ENCODE peak calls at places on chromosomes 4 and X, in nine cellular contexts. Z, T, S, G, X, F, N, A and C are unnamed samples.

GRCh38 chr4:25750874-25751273 is 95.2 kb downstream of the SLC34A2 start:
- DNase-seq in A (no peak), F (no peak), G (no peak), Z (no peak), N (no peak), S (no peak), T (no peak), X (no peak), C (no peak)

GRCh38 chrX:153844509-153845082 is 14.3 kb upstream of the PDZD4 start:
- DNase-seq in F (peak; percentile 81), N (no peak), X (no peak), S (no peak), T (no peak), G (no peak), Z (no peak), A (no peak), C (no peak)

GRCh38 chr4:10083861-10084641 is 32.5 kb downstream of the WDR1 start:
- DNase-seq in S (no peak), X (no peak), G (no peak), F (no peak), A (no peak), T (no peak), N (no peak), Z (no peak), C (no peak)

GRCh38 chrX:18676470-18676869 is 4.6 kb upstream of the RS1 start:
- DNase-seq in Z (no peak), T (no peak), F (peak; percentile 47), G (peak; percentile 44), A (no peak), S (no peak), X (no peak), N (no peak), C (no peak)

GRCh38 chr4:124092101-124093057 is 620.2 kb downstream of the ANKRD50 start:
- DNase-seq in F (no peak), T (no peak), N (no peak), A (no peak), Z (no peak), S (no peak), X (peak; percentile 53), G (no peak), C (no peak)

GRCh38 chr4:181162266-181163063 is 1080.7 kb upstream of the TENM3 start:
- DNase-seq in S (no peak), X (no peak), N (no peak), A (no peak), F (no peak), G (no peak), T (no peak), Z (no peak), C (no peak)

GRCh38 chrX:31199051-31199769 is 127.4 kb upstream of the FTHL17 start:
- DNase-seq in S (no peak), F (no peak), A (peak; percentile 58), X (no peak), G (no peak), Z (no peak), T (no peak), N (peak; percentile 23), C (no peak)

GRCh38 chrX:54483946-54484345 is 12.1 kb downstream of the FGD1 start:
- DNase-seq in X (no peak), F (no peak), Z (no peak), G (no peak), N (no peak), S (no peak), A (no peak), T (no peak), C (no peak)

GRCh38 chr4:128471576-128471975 is 184.0 kb upstream of the PGRMC2 start:
- DNase-seq in A (no peak), X (no peak), T (no peak), Z (no peak), N (no peak), S (no peak), F (no peak), G (no peak), C (peak; percentile 95)

GRCh38 chr4:94978904-94979303 is 221.1 kb downstream of the BMPR1B start:
- DNase-seq in N (no peak), G (no peak), Z (no peak), F (no peak), X (no peak), T (no peak), A (no peak), S (no peak), C (no peak)

GRCh38 chrX:1537031-1537715 is at the start of gene P2RY8:
- DNase-seq in Z (peak; percentile 11), N (peak; percentile 95), T (peak; percentile 87), F (no peak), X (no peak), S (no peak), A (peak; percentile 45), G (no peak), C (peak; percentile 87)

GRCh38 chr4:89283226-89283974 is 24.2 kb downstream of the GPRIN3 start:
- DNase-seq in G (no peak), A (no peak), T (peak; percentile 75), F (no peak), S (no peak), X (no peak), Z (no peak), N (peak; percentile 25), C (no peak)

GRCh38 chr4:184267206-184267608 is 49.5 kb upstream of the ENPP6 start:
- DNase-seq in S (no peak), T (no peak), N (no peak), F (peak; percentile 0), A (no peak), X (no peak), G (no peak), Z (no peak), C (peak; percentile 55)

GRCh38 chr4:122621010-122621616 is at the start of gene IL21:
- DNase-seq in A (no peak), S (no peak), Z (no peak), X (no peak), T (no peak), F (no peak), G (no peak), N (no peak), C (no peak)

GRCh38 chrX:137575596-137576255 is 9.8 kb downstream of the ZIC3 start:
- DNase-seq in A (no peak), Z (no peak), X (no peak), G (no peak), S (no peak), T (no peak), F (peak; percentile 55), N (no peak), C (no peak)

GRCh38 chr4:4417886-4418285 is 31.0 kb downstream of the NSG1 start:
- DNase-seq in X (no peak), A (no peak), Z (no peak), G (no peak), F (peak; percentile 24), T (no peak), N (no peak), S (no peak), C (no peak)

GRCh38 chr4:157204634-157205244 is 15.8 kb upstream of the GRIA2 start:
- DNase-seq in T (no peak), F (peak; percentile 86), X (no peak), N (no peak), G (peak; percentile 66), Z (no peak), S (peak; percentile 16), A (no peak), C (peak; percentile 68)

GRCh38 chrX:72123471-72124185 is 8.1 kb downstream of the RTL5 start:
- DNase-seq in G (peak; percentile 69), Z (no peak), X (no peak), N (peak; percentile 63), A (no peak), S (peak; percentile 42), T (no peak), F (peak; percentile 81), C (no peak)